ENCODE peak calls at places on chromosomes 5 and 9, in seven cellular contexts. One of them, this sample, is unnamed.

GRCh38 chr5:180785151-180785781 is 17.3 kb downstream of the MGAT1 start:
- DNase-seq in GM06990: no peak
- DNase-seq in neural crest cell: no peak
- DNase-seq in frontal cortex: no peak
- DNase-seq in foreskin fibroblast: peak; percentile 72
- DNase-seq in spleen: peak; percentile 75
- DNase-seq in heart left ventricle: no peak
- DNase-seq in this sample: no peak

GRCh38 chr9:132037470-132037869 is 42.2 kb downstream of the MED27 start:
- DNase-seq in GM06990: no peak
- DNase-seq in neural crest cell: no peak
- DNase-seq in frontal cortex: no peak
- DNase-seq in foreskin fibroblast: no peak
- DNase-seq in spleen: no peak
- DNase-seq in heart left ventricle: no peak
- DNase-seq in this sample: no peak

GRCh38 chr5:2591777-2592453 is 159.6 kb downstream of the IRX2 start:
- DNase-seq in GM06990: no peak
- DNase-seq in neural crest cell: no peak
- DNase-seq in frontal cortex: no peak
- DNase-seq in foreskin fibroblast: no peak
- DNase-seq in spleen: no peak
- DNase-seq in heart left ventricle: no peak
- DNase-seq in this sample: no peak

GRCh38 chr9:4225291-4226119 is 74.4 kb downstream of the GLIS3 start:
- DNase-seq in GM06990: no peak
- DNase-seq in neural crest cell: no peak
- DNase-seq in frontal cortex: no peak
- DNase-seq in foreskin fibroblast: peak; percentile 80
- DNase-seq in spleen: no peak
- DNase-seq in heart left ventricle: no peak
- DNase-seq in this sample: no peak

GRCh38 chr5:34563951-34564705 is 92.0 kb upstream of the RAI14 start:
- DNase-seq in GM06990: no peak
- DNase-seq in neural crest cell: no peak
- DNase-seq in frontal cortex: no peak
- DNase-seq in foreskin fibroblast: peak; percentile 71
- DNase-seq in spleen: peak; percentile 76
- DNase-seq in heart left ventricle: no peak
- DNase-seq in this sample: no peak

GRCh38 chr9:108813951-108814601 is 41.7 kb downstream of the ACTL7B start:
- DNase-seq in GM06990: no peak
- DNase-seq in neural crest cell: no peak
- DNase-seq in frontal cortex: peak; percentile 14
- DNase-seq in foreskin fibroblast: peak; percentile 28
- DNase-seq in spleen: no peak
- DNase-seq in heart left ventricle: no peak
- DNase-seq in this sample: no peak

GRCh38 chr5:88778736-88779135 is 104.2 kb downstream of the MEF2C start:
- DNase-seq in GM06990: no peak
- DNase-seq in neural crest cell: no peak
- DNase-seq in frontal cortex: no peak
- DNase-seq in foreskin fibroblast: no peak
- DNase-seq in spleen: no peak
- DNase-seq in heart left ventricle: no peak
- DNase-seq in this sample: no peak

GRCh38 chr9:76218868-76219462 is 175.3 kb downstream of the RFK start:
- DNase-seq in GM06990: no peak
- DNase-seq in neural crest cell: no peak
- DNase-seq in frontal cortex: no peak
- DNase-seq in foreskin fibroblast: no peak
- DNase-seq in spleen: no peak
- DNase-seq in heart left ventricle: no peak
- DNase-seq in this sample: no peak

GRCh38 chr5:93477791-93478190 is 103.2 kb downstream of the NR2F1-AS1 start:
- DNase-seq in GM06990: no peak
- DNase-seq in neural crest cell: no peak
- DNase-seq in frontal cortex: no peak
- DNase-seq in foreskin fibroblast: no peak
- DNase-seq in spleen: no peak
- DNase-seq in heart left ventricle: no peak
- DNase-seq in this sample: no peak

GRCh38 chr5:65121880-65122436 is 353.2 kb downstream of the CWC27 start:
- DNase-seq in GM06990: no peak
- DNase-seq in neural crest cell: no peak
- DNase-seq in frontal cortex: no peak
- DNase-seq in foreskin fibroblast: peak; percentile 75
- DNase-seq in spleen: no peak
- DNase-seq in heart left ventricle: no peak
- DNase-seq in this sample: no peak